ENCODE peak calls at places on chromosome 9, in four cellular contexts. P is sigmoid colon, E is lung, Z is AG04450. H is an unnamed sample. For H3K9me3, the result is how much of the 10 kb centered on the place peaks cover.

GRCh38 chr9:122371851-122372250 is 1.0 kb downstream of the PTGS1 start:
- DNase-seq in P (peak), E (no peak), Z (no peak), H (no peak)

GRCh38 chr9:93672622-93673270 is 96.4 kb downstream of the PHF2 start:
- DNase-seq in P (no peak), E (no peak), Z (no peak), H (no peak)

GRCh38 chr9:129887210-129888084 is 52.2 kb downstream of the USP20 start:
- DNase-seq in P (no peak), E (no peak), Z (no peak), H (peak)

GRCh38 chr9:28179893-28180292 is 606.6 kb upstream of the C9orf72 start:
- DNase-seq in P (no peak), E (no peak), Z (no peak), H (no peak)

GRCh38 chr9:137030528-137030927 is 1.4 kb downstream of the FUT7 start:
- DNase-seq in P (no peak), E (no peak), Z (no peak), H (no peak)

GRCh38 chr9:79123419-79123818 is 448.3 kb upstream of the TLE4 start:
- DNase-seq in P (no peak), E (no peak), Z (no peak), H (no peak)

GRCh38 chr9:72996684-72997314 is 43.9 kb upstream of the ALDH1A1 start:
- DNase-seq in P (no peak), E (no peak), Z (no peak), H (no peak)

GRCh38 chr9:137389428-137389746 is 33.6 kb downstream of the EXD3 start:
- DNase-seq in P (no peak), E (no peak), Z (no peak), H (no peak)

GRCh38 chr9:98380065-98380681 is 124.7 kb upstream of the TBC1D2 start:
- DNase-seq in P (no peak), E (no peak), Z (no peak), H (no peak)

GRCh38 chr9:16257604-16258003 is 612.9 kb downstream of the BNC2 start:
- DNase-seq in P (no peak), E (no peak), Z (no peak), H (no peak)

GRCh38 chr9:135086597-135087488 is 625 bp upstream of the OLFM1 start:
- DNase-seq in P (no peak), E (no peak), Z (no peak), H (no peak)

GRCh38 chr9:121802753-121803152 is 151.3 kb downstream of the DAB2IP start:
- DNase-seq in P (no peak), E (no peak), Z (no peak), H (no peak)

GRCh38 chr9:16413509-16414016 is 456.9 kb downstream of the BNC2 start:
- DNase-seq in P (peak), E (peak), Z (peak), H (no peak)

GRCh38 chr9:126217797-126218196 is 108.8 kb upstream of the MVB12B start:
- DNase-seq in P (no peak), E (no peak), Z (no peak), H (no peak)

GRCh38 chr9:116074658-116075057 is 78.9 kb upstream of the PAPPA start:
- DNase-seq in P (no peak), E (no peak), Z (no peak), H (no peak)

GRCh38 chr9:36204906-36205547 is 14.3 kb downstream of the CLTA start:
- DNase-seq in P (peak), E (no peak), Z (no peak), H (no peak)

GRCh38 chr9:794386-794785 is 47.1 kb upstream of the DMRT1 start:
- DNase-seq in P (no peak), E (no peak), Z (no peak), H (no peak)

GRCh38 chr9:93110400-93110855 is 14.4 kb downstream of the CARD19 start:
- DNase-seq in P (peak), E (no peak), Z (no peak), H (peak)

GRCh38 chr9:16213781-16214515 is 656.5 kb downstream of the BNC2 start:
- DNase-seq in P (peak), E (peak), Z (peak), H (no peak)

GRCh38 chr9:108664309-108665255 is 191.2 kb downstream of the ACTL7B start:
- DNase-seq in P (no peak), E (no peak), Z (no peak), H (no peak)

GRCh38 chr9:137589441-137590122 is 730 bp downstream of the ZMYND19 start:
- DNase-seq in P (no peak), E (no peak), Z (no peak), H (no peak)

GRCh38 chr9:114588150-114588663 is 638 bp downstream of the ATP6V1G1 start:
- DNase-seq in P (no peak), E (no peak), Z (no peak), H (no peak)

GRCh38 chr9:21465138-21465537 is 17.0 kb downstream of the IFNE start:
- DNase-seq in P (no peak), E (no peak), Z (no peak), H (no peak)

GRCh38 chr9:3912260-3912659 is 386.5 kb upstream of the RFX3 start:
- DNase-seq in P (no peak), E (no peak), Z (no peak), H (no peak)

GRCh38 chr9:36924071-36924470 is 110.0 kb downstream of the PAX5 start:
- DNase-seq in P (peak), E (no peak), Z (peak), H (no peak)

GRCh38 chr9:121662896-121663580 is 11.6 kb downstream of the DAB2IP start:
- DNase-seq in P (no peak), E (no peak), Z (no peak), H (no peak)

GRCh38 chr9:36855443-36856315 is 178.4 kb downstream of the PAX5 start:
- DNase-seq in P (no peak), E (no peak), Z (no peak), H (no peak)

GRCh38 chr9:121853617-121854395 is 202.4 kb downstream of the DAB2IP start:
- DNase-seq in P (no peak), E (no peak), Z (no peak), H (no peak)

GRCh38 chr9:3337515-3337914 is 188.3 kb downstream of the RFX3 start:
- DNase-seq in P (no peak), E (no peak), Z (no peak), H (no peak)

GRCh38 chr9:4887556-4887955 is 94.8 kb downstream of the RCL1 start:
- DNase-seq in P (no peak), E (peak), Z (no peak), H (no peak)

GRCh38 chr9:129178983-129179382 is 922 bp upstream of the IER5L start:
- DNase-seq in P (no peak), E (no peak), Z (no peak), H (no peak)

GRCh38 chr9:107638922-107639321 is 149.4 kb upstream of the KLF4 start:
- DNase-seq in P (peak), E (no peak), Z (no peak), H (no peak)

DNA sequence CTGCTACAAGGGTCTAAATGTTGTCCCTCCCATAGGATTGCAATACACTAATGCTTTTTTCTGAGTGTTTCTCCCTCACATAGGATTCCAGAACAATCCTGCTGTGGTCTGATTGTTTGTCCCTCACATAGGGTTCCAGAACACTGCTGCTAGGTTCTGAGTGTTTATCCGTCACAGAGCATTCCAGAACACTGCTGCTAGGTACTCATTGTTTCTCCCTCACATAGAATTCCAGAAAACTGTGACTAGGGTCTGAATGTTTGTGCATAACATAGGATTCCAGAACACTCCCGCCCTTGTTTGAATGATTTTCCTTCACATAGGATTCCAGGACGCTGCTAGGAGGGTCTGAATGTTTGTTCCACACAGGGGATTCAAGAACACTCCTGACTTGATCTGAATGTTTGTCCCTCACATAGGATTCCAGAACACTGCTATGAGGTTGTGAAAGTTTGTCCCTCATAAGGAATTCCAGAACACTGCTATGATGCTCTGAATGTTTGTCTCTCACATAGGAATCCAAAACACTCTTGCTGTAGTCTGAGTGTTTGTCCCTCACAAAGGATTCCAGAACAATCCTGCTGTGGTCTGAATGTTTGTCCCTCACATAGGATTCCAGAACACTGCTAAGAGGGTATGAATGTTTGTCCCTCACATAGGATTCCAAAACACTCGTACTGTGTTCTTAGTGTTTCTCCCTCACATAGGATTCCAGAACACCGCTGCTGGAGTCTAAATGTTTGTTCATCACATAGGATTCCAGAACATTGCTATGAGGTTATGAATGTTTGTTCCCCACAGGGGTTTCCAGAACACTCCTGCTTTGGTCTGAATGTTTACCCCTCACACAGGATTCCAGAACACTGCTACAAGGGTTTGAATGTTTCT is 213.5 kb downstream of the FOXD4L6 start:
- DNase-seq in P (no peak), E (no peak), Z (no peak), H (no peak)
- H3K9me3 ChIP-seq in P (half or more), E (half or more), Z (under half), H (half or more)

GRCh38 chr9:131496844-131497425 is 5.8 kb upstream of the POMT1 start:
- DNase-seq in P (no peak), E (no peak), Z (no peak), H (no peak)

GRCh38 chr9:131502781-131503625 is at the start of gene POMT1:
- DNase-seq in P (peak), E (peak), Z (peak), H (peak)

GRCh38 chr9:131500939-131501541 is 1.7 kb upstream of the POMT1 start:
- DNase-seq in P (no peak), E (no peak), Z (peak), H (no peak)

GRCh38 chr9:131499254-131499653 is 3.5 kb upstream of the POMT1 start:
- DNase-seq in P (no peak), E (no peak), Z (no peak), H (no peak)

DNA sequence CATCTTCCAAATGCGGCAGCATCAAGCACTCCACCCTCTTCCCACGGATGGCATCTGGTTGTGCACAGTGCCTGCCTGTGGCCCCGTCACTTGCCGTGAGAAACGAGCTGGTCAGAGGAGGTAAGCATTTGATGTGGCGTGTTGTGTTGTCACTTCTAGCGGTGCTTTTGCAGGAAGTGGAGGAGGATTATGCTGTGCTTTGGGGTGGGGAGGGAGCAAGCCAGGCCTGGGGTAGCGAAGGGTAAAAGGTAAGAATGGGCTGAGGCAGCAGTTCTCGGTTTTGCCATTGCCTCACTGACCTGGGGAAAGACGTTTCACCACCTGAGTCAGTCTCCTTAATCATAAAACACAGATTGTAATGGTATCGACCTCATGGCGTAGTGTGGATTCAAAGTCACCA is 2.3 kb upstream of the POMT1 start:
- DNase-seq in P (no peak), E (no peak), Z (no peak), H (peak)
- H3K9me3 ChIP-seq in P (under half), E (under half), Z (under half), H (under half)

DNA sequence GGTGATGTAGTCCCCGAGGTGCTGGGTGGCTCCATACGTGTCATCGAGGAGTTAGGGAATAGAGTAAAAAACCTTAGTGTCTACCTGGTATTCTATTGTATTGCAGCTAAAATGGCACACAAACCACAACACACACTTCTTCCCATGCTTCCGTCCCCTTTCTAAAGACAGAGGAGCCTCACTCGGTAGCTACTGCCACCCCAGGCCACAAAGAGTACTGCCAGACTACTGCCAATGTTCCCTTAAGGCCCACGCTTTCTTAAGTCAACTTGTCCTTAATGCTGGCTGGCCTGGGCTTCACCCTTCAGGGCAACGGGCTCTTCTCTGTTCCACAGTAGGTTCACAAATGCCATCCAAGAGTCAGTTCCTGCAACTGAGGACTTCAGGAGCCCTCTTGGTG is 673.0 kb downstream of the ELAVL2 start:
- DNase-seq in P (no peak), E (no peak), Z (no peak), H (no peak)
- H3K9me3 ChIP-seq in P (under half), E (under half), Z (under half), H (under half)

GRCh38 chr9:40907657-40908624 is 220.5 kb downstream of the FOXD4L6 start:
- DNase-seq in P (no peak), E (no peak), Z (no peak), H (no peak)
- H3K9me3 ChIP-seq in P (half or more), E (half or more), Z (half or more), H (under half)

GRCh38 chr9:113057193-113057592 is 669 bp upstream of the ZFP37 start:
- DNase-seq in P (no peak), E (no peak), Z (no peak), H (no peak)

DNA sequence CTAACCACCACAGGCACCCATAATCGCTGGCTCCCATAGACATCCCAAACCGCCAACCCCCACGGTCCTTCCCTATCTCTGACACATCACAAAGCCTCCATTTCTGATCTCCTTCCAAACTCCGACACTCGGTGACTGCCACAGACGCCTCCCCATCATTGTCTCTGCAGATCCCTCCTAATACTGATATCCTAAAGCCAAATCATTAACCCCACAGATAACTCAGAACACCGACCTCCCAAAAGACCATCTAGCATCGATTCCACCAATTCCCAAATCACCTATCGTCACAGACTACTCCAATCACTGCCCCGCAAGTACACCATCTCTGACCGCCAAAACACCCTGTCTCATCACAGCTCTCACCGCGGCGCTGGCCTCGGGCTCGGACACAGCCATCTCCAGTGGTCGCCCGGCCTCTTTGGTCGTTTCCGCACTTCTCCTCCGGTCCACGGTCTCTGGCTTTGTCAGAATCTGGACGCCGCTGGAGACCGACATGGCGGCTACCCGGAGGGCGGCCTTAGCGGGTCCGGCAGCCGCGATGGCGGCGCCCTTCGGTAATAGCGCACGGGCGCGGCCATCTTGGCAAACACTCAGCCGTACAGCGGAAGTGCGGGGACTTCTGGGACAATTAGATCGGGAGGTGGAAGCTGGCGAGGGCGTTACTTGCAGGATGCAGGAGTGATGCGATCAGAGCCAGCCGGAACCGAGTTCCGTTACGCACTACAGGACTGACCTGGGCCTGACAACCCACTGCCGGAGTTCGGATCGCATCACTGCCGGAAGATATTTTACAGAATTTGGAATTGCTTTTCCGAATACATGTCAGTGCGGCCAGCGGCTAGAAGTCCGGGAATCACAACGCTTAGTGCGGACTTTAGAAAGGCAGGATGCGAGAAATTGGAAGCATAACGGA is at the start of gene ZFP37:
- DNase-seq in P (peak), E (peak), Z (peak), H (peak)
- H3K9me3 ChIP-seq in P (under half), E (under half), Z (under half), H (under half)

DNA sequence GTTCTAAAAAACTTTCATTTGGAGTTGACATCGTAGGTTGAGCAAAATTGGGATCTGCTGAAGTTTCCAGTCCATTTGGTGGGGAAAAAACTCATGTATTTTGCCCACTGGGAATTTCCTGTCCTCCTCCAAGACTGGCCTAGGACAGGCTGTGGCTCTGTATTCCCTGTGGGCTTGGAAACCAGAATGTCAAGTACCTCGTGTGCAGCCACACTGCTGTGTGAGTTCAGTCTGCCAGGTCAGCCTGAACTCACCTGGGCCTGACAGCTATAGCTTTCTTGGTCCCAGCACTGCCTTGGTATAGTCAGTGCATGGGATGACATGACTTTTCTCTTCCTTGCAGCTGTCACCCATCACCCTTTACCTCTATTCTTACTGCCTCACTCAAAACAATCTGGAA is 35.0 kb upstream of the KLF9 start:
- DNase-seq in P (no peak), E (no peak), Z (no peak), H (no peak)
- H3K9me3 ChIP-seq in P (under half), E (under half), Z (under half), H (under half)

GRCh38 chr9:91207481-91207888 is 154.2 kb downstream of the AUH start:
- DNase-seq in P (no peak), E (no peak), Z (no peak), H (no peak)
- H3K9me3 ChIP-seq in P (under half), E (under half), Z (under half), H (under half)

GRCh38 chr9:112323378-112323854 is 10.0 kb downstream of the PTBP3 start:
- DNase-seq in P (no peak), E (no peak), Z (no peak), H (no peak)
- H3K9me3 ChIP-seq in P (under half), E (under half), Z (under half), H (under half)

DNA sequence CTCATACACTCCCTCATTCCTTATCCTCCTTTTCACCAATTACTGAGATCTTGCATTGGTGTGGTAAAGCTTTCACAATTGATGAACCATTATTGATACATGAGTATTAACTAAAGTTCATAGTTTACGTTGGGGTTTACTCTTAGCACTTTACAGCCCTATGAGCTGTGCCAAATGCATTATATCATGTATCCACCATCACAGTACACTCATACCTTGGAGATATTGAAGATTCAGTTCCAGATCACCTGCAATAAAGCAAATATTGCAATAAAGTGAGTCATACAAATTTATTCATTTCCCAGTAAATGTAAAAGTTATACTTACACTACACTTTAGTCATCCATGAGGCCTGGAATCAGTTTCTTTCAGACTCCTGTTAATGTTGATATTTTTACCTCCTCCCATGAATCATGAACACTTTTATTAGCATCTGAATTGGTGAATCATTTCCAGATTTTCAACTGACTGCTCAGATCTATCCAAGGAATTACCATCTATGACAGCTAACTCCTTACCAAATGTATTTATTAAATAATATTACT is 546.6 kb upstream of the PTPRD start:
- DNase-seq in P (no peak), E (no peak), Z (no peak), H (no peak)
- H3K9me3 ChIP-seq in P (under half), E (under half), Z (under half), H (under half)